ENCODE peak calls at places on chromosomes 3 and 15, in five cellular contexts. S is NCI-H2081; Y is frontal cortex; N is activated CD4-positive, CD25-positive, alpha-beta regulatory T cell treated with anti-CD3 and anti-CD28 coated beads, Interleukin-2, amount 50 U/mL, for 72 hours; K is HTR-8/SVneo. E is an unnamed sample.

GRCh38 chr3:100072328-100073048 is 41.8 kb downstream of the FILIP1L start:
- DNase-seq in S (no peak), Y (no peak), N (no peak), K (no peak), E (no peak)

GRCh38 chr3:24160424-24160823 is 215.3 kb downstream of the NR1D2 start:
- DNase-seq in S (no peak), Y (no peak), N (no peak), K (peak), E (no peak)

GRCh38 chr3:9503283-9503682 is 50.3 kb downstream of the LHFPL4 start:
- DNase-seq in S (peak), Y (peak), N (peak), K (peak), E (no peak)

GRCh38 chr3:72797773-72798543 is 50.3 kb downstream of the SHQ1 start:
- DNase-seq in S (peak), Y (no peak), N (no peak), K (no peak), E (no peak)

GRCh38 chr3:133192967-133193366 is 154.8 kb downstream of the TMEM108 start:
- DNase-seq in S (no peak), Y (no peak), N (no peak), K (no peak), E (no peak)

GRCh38 chr3:108287146-108287545 is 9.2 kb upstream of the HHLA2 start:
- DNase-seq in S (no peak), Y (no peak), N (no peak), K (no peak), E (no peak)

GRCh38 chr3:120258009-120258408 is 27.0 kb downstream of the GPR156 start:
- DNase-seq in S (no peak), Y (no peak), N (no peak), K (no peak), E (no peak)

GRCh38 chr3:70308760-70309159 is 3.7 kb downstream of the MDFIC2 start:
- DNase-seq in S (no peak), Y (peak), N (no peak), K (peak), E (no peak)

GRCh38 chr15:83278191-83278590 is 6.3 kb downstream of the BNC1 start:
- DNase-seq in S (no peak), Y (no peak), N (no peak), K (peak), E (no peak)

GRCh38 chr3:12681586-12682371 is 17.9 kb upstream of the RAF1 start:
- DNase-seq in S (no peak), Y (no peak), N (no peak), K (no peak), E (no peak)